ENCODE peak calls at places on chromosomes 13 and 19, in four cellular contexts. I is body of pancreas, Z is H9, S is dorsolateral prefrontal cortex. A is an unnamed sample. For H3K27me3, the result is how much of the 10 kb centered on the place peaks cover.

GRCh38 chr13:42354246-42355117 is 82.5 kb downstream of the AKAP11 start:
- DNase-seq in I (peak), Z (no peak), S (peak), A (no peak)

GRCh38 chr19:17872251-17873001 is 681 bp downstream of the SLC5A5 start:
- DNase-seq in I (no peak), Z (no peak), S (no peak), A (no peak)

GRCh38 chr19:7533925-7534480 is 1.5 kb upstream of the PNPLA6 start:
- DNase-seq in I (peak), Z (peak), S (peak), A (peak)

GRCh38 chr13:54183166-54183565 is 1154.6 kb downstream of the OLFM4 start:
- DNase-seq in I (no peak), Z (no peak), S (no peak), A (no peak)

GRCh38 chr13:19864018-19864338 is 529 bp upstream of the ZMYM5 start:
- DNase-seq in I (peak), Z (no peak), S (peak), A (peak)

GRCh38 chr19:1221141-1221903 is 15.7 kb downstream of the STK11 start:
- DNase-seq in I (peak), Z (no peak), S (peak), A (no peak)

GRCh38 chr19:38949580-38950367 is 19.0 kb downstream of the MRPS12 start:
- DNase-seq in I (peak), Z (peak), S (peak), A (peak)

GRCh38 chr19:30091456-30091855 is 149.4 kb downstream of the URI1 start:
- DNase-seq in I (no peak), Z (no peak), S (no peak), A (no peak)

GRCh38 chr19:52584686-52585085 is 14.6 kb downstream of the ZNF701 start:
- DNase-seq in I (no peak), Z (peak), S (no peak), A (no peak)

GRCh38 chr13:87147076-87147475 is 524.1 kb upstream of the SLITRK5 start:
- DNase-seq in I (no peak), Z (no peak), S (no peak), A (no peak)

GRCh38 chr13:33763021-33763420 is 54.9 kb upstream of the RFC3 start:
- DNase-seq in I (no peak), Z (no peak), S (no peak), A (no peak)

GRCh38 chr13:65882810-65883209 is 1347.3 kb downstream of the PCDH9 start:
- DNase-seq in I (no peak), Z (no peak), S (no peak), A (no peak)

GRCh38 chr19:31351212-31352193 is 2.3 kb upstream of the TSHZ3 start:
- DNase-seq in I (peak), Z (no peak), S (no peak), A (no peak)

GRCh38 chr19:31352782-31353651 is 3.8 kb upstream of the TSHZ3 start:
- DNase-seq in I (no peak), Z (peak), S (no peak), A (no peak)

GRCh38 chr19:31350693-31351211 is 1.5 kb upstream of the TSHZ3 start:
- DNase-seq in I (peak), Z (peak), S (no peak), A (no peak)

GRCh38 chr19:31353826-31354225 is 4.6 kb upstream of the TSHZ3 start:
- DNase-seq in I (peak), Z (peak), S (no peak), A (no peak)

DNA sequence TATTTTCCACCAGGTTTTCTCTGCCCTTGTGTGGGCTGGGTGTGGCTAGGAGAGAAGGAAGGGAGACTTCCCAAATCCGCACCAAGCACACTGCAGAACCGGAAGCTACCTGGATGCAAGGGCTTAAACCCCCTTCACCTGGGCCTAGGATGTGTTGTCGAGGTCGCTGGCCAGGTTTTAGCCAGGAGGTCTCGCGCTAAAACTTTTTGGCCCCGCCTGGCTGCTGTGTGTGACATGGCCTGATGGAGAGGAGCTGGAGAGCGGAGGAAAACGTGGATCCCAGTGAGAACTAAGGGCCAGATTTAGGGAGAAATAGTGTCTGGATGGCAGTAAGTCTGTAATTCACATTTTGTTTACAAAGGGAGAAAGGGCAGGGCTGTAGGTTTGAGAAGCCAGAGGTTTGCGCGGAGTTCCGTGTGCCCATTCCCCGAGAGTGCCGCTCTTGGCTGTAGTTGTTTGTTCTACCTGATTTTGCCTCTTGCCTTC is 3.1 kb upstream of the TSHZ3 start:
- DNase-seq in I (no peak), Z (peak), S (no peak), A (no peak)
- H3K27me3 ChIP-seq in I (under half), Z (under half), S (under half), A (under half)

GRCh38 chr19:16495982-16496612 is at the start of the genes C19orf44 and CALR3:
- DNase-seq in I (peak), Z (peak), S (peak), A (peak)
- TF ChIP-seq CTCF in I (peak), Z (no peak), S (peak), A (no peak)

DNA sequence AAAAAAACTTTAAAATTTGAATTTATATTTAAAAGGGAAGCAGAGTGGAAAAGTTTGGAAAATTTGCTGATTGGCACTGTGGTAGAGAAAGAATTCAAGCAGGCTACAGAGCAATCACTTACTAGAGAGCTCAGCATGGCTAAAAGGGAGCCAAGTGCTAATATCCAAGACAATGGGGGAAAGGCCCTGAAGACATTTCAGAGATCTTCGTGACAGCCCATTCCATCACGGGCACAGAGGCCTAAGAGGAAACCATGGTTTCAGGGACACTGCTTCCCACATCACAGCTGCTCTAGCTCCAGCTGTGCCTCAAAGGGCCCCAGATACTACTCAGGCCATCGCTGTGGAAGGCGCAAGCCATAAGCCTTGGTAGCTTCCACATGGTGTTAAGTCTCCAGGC is 73.7 kb downstream of the SGCG start:
- DNase-seq in I (no peak), Z (peak), S (no peak), A (no peak)
- H3K27me3 ChIP-seq in I (under half), Z (under half), S (under half), A (under half)

DNA sequence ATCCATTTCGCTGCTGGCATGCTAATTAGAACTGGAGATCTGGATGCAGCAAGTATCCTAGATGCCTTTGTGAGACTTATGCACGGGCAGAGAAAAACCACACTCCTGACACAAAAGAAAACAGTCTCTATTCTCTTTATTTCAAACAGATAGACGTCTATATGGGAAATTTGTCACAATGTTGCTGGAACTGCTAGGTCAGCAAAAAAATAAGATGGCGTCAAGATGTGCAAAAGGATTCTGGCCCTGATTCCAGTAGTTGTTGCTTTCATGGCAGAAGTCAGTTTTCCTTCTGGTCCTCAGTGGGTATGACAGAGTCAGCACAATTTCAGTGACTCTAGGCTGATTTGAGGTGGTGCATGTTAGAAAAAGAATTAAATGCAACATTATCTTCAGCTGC is 1068.0 kb downstream of the SLITRK5 start:
- DNase-seq in I (no peak), Z (no peak), S (no peak), A (no peak)
- TF ChIP-seq CTCF in I (no peak), Z (no peak), S (no peak), A (no peak)

GRCh38 chr19:50909240-50910070 is 1.7 kb downstream of the KLK4 start:
- DNase-seq in I (peak), Z (peak), S (no peak), A (no peak)

GRCh38 chr19:50910722-50911121 is 473 bp downstream of the KLK4 start:
- DNase-seq in I (no peak), Z (no peak), S (no peak), A (no peak)

GRCh38 chr19:50908311-50908710 is 2.9 kb downstream of the KLK4 start:
- DNase-seq in I (no peak), Z (no peak), S (no peak), A (no peak)

GRCh38 chr19:50902640-50903039 is 8.6 kb downstream of the KLK4 start:
- DNase-seq in I (no peak), Z (no peak), S (no peak), A (no peak)

DNA sequence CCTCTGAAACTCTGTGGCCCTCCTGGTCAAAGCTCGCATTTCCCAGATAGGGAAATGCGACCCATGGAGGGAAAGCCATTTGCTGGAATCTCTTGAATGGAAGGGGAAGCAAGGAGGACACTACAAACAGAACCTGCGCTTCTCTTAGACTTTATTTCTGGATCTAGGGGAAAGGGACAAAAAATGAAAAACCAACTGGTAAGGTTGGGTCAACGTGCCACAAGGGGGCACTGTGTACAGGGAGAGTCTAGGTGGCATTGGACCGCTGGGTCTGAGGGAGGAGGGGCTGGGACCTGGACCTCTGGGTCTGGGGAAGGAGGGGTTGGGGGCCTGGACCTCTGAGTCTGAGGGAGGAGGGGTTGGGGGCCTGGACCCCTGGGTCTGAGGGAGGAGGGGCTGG is 5.0 kb downstream of the KLK4 start:
- DNase-seq in I (peak), Z (peak), S (no peak), A (no peak)
- H3K27me3 ChIP-seq in I (under half), Z (under half), S (half or more), A (under half)

GRCh38 chr13:90997951-90998350 is 349.5 kb upstream of the MIR17HG start:
- DNase-seq in I (no peak), Z (no peak), S (no peak), A (no peak)
- TF ChIP-seq CTCF in I (no peak), Z (no peak), S (no peak), A (no peak)

GRCh38 chr13:30049692-30050091 is 199.3 kb upstream of the UBL3 start:
- DNase-seq in I (no peak), Z (no peak), S (no peak), A (no peak)
- H3K27me3 ChIP-seq in I (under half), Z (under half), S (under half), A (under half)

GRCh38 chr19:57465680-57466381 is 8.9 kb upstream of the VN1R1 start:
- DNase-seq in I (no peak), Z (no peak), S (no peak), A (no peak)
- TF ChIP-seq CTCF in I (no peak), Z (peak), S (no peak), A (no peak)

A was measured in lung.